ENCODE peak calls at places on chromosomes 3 and 15, in six cellular contexts. K is GM12891, T is H1, O is GM12878, E is K562, I is HepG2. R is an unnamed sample.

GRCh38 chr15:42111924-42112323 is 17.6 kb upstream of the PLA2G4D start:
- DNase-seq in K (no peak), T (no peak), O (no peak), E (no peak), I (no peak), R (no peak)

GRCh38 chr3:14144423-14145075 is 19.7 kb downstream of the TMEM43 start:
- DNase-seq in K (peak), T (no peak), O (peak), E (peak), I (peak), R (peak)

GRCh38 chr3:99562990-99563607 is 75.3 kb upstream of the COL8A1 start:
- DNase-seq in K (no peak), T (no peak), O (no peak), E (no peak), I (no peak), R (no peak)

GRCh38 chr3:143847787-143848631 is at the start of gene SLC9A9:
- DNase-seq in K (peak), T (no peak), O (peak), E (peak), I (no peak), R (no peak)

GRCh38 chr3:53219897-53220483 is 35.8 kb downstream of the TKT start:
- DNase-seq in K (peak), T (peak), O (peak), E (peak), I (peak), R (peak)

GRCh38 chr3:25033407-25034029 is 394.5 kb upstream of the RARB start:
- DNase-seq in K (peak), T (peak), O (no peak), E (peak), I (peak), R (peak)

GRCh38 chr15:63014578-63014977 is 28.0 kb upstream of the TPM1 start:
- DNase-seq in K (no peak), T (no peak), O (no peak), E (no peak), I (no peak), R (no peak)

GRCh38 chr3:182399978-182400737 is 393.1 kb upstream of the ATP11B start:
- DNase-seq in K (no peak), T (no peak), O (no peak), E (no peak), I (no peak), R (no peak)

GRCh38 chr15:64232400-64232799 is 69.6 kb upstream of the PPIB start:
- DNase-seq in K (no peak), T (no peak), O (no peak), E (peak), I (peak), R (no peak)

GRCh38 chr15:62841891-62842559 is 200.5 kb upstream of the TPM1 start:
- DNase-seq in K (no peak), T (no peak), O (no peak), E (no peak), I (no peak), R (no peak)

GRCh38 chr3:37899101-37899707 is 37.5 kb downstream of the CTDSPL start:
- DNase-seq in K (no peak), T (no peak), O (peak), E (peak), I (no peak), R (no peak)

GRCh38 chr15:95450413-95450812 is 880.1 kb upstream of the NR2F2 start:
- DNase-seq in K (no peak), T (no peak), O (no peak), E (no peak), I (no peak), R (no peak)

GRCh38 chr3:55091381-55092225 is 163.7 kb upstream of the LRTM1 start:
- DNase-seq in K (no peak), T (no peak), O (no peak), E (no peak), I (no peak), R (no peak)

GRCh38 chr15:33587773-33588172 is 277.0 kb downstream of the RYR3 start:
- DNase-seq in K (no peak), T (no peak), O (no peak), E (no peak), I (no peak), R (no peak)

GRCh38 chr3:114417682-114418081 is 123.9 kb downstream of the TIGIT start:
- DNase-seq in K (no peak), T (no peak), O (no peak), E (no peak), I (no peak), R (no peak)

GRCh38 chr3:17645074-17645698 is 97.2 kb downstream of the TBC1D5 start:
- DNase-seq in K (no peak), T (no peak), O (no peak), E (peak), I (peak), R (no peak)

GRCh38 chr3:16828815-16829214 is 55.9 kb upstream of the PLCL2 start:
- DNase-seq in K (no peak), T (peak), O (no peak), E (peak), I (no peak), R (no peak)

GRCh38 chr3:117761992-117762944 is 1052.7 kb downstream of the TUSC7 start:
- DNase-seq in K (no peak), T (no peak), O (no peak), E (no peak), I (no peak), R (no peak)

GRCh38 chr3:9499455-9500107 is 54.0 kb downstream of the LHFPL4 start:
- DNase-seq in K (no peak), T (no peak), O (no peak), E (no peak), I (no peak), R (no peak)

GRCh38 chr3:9501226-9501625 is 52.4 kb downstream of the LHFPL4 start:
- DNase-seq in K (no peak), T (no peak), O (no peak), E (no peak), I (no peak), R (no peak)

GRCh38 chr3:9498781-9499180 is 54.8 kb downstream of the LHFPL4 start:
- DNase-seq in K (no peak), T (no peak), O (no peak), E (no peak), I (no peak), R (no peak)

GRCh38 chr3:9500108-9501050 is 53.2 kb downstream of the LHFPL4 start:
- DNase-seq in K (peak), T (peak), O (no peak), E (peak), I (peak), R (peak)

DNA sequence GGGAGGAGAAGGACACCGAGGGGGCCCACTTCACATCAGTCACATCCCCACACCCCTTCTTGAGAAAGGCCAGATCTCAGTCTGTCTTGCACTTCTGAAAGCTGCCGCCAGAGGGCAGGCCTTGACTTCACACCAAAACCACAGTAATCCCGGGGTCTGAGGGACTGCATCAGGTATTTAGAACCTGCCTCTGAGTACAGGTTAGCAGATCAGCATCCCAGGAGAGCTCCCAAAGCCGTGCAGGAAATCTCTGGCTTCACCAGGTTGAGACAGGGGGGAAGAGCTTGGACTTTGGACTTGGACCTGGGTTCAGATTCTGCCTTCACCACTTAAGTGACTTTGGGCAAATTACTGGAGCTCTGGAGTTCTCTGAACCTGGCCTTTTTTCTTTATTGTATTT is 50.3 kb downstream of the LHFPL4 start:
- DNase-seq in K (peak), T (peak), O (peak), E (peak), I (peak), R (peak)
- TF ChIP-seq POLR2AphosphoS5 in K (no peak), T (no peak), O (no peak), E (no peak), I (no peak), R (no peak)

GRCh38 chr15:84949043-84949442 is 32.6 kb upstream of the PDE8A start:
- DNase-seq in K (no peak), T (no peak), O (no peak), E (no peak), I (no peak), R (no peak)

GRCh38 chr15:84949845-84950569 is 31.6 kb upstream of the PDE8A start:
- DNase-seq in K (no peak), T (no peak), O (no peak), E (no peak), I (no peak), R (no peak)

GRCh38 chr15:84950570-84951111 is 31.0 kb upstream of the PDE8A start:
- DNase-seq in K (no peak), T (no peak), O (no peak), E (peak), I (no peak), R (no peak)

GRCh38 chr15:84946772-84947489 is 34.7 kb upstream of the PDE8A start:
- DNase-seq in K (no peak), T (no peak), O (no peak), E (no peak), I (no peak), R (no peak)

GRCh38 chr15:84947947-84948830 is 33.5 kb upstream of the PDE8A start:
- DNase-seq in K (no peak), T (no peak), O (no peak), E (peak), I (no peak), R (no peak)
- TF ChIP-seq POLR2A in K (no peak), T (no peak), O (no peak), E (no peak), I (no peak), R (no peak)

GRCh38 chr3:190000861-190001196 is 119.9 kb downstream of the P3H2 start:
- DNase-seq in K (no peak), T (no peak), O (no peak), E (no peak), I (no peak), R (no peak)

GRCh38 chr3:189999718-190000117 is 121.0 kb downstream of the P3H2 start:
- DNase-seq in K (no peak), T (no peak), O (no peak), E (no peak), I (peak), R (no peak)

GRCh38 chr3:189990826-189991225 is 129.9 kb downstream of the P3H2 start:
- DNase-seq in K (no peak), T (no peak), O (no peak), E (no peak), I (no peak), R (no peak)

GRCh38 chr3:190000187-190000860 is 120.4 kb downstream of the P3H2 start:
- DNase-seq in K (no peak), T (no peak), O (no peak), E (no peak), I (peak), R (no peak)

GRCh38 chr3:189995129-189995528 is 125.6 kb downstream of the P3H2 start:
- DNase-seq in K (no peak), T (no peak), O (no peak), E (no peak), I (no peak), R (no peak)
- TF ChIP-seq TAF1 in K (no peak), T (no peak), O (no peak), E (no peak), I (no peak), R (no peak)

GRCh38 chr3:31853580-31853979 is 127.5 kb downstream of the OSBPL10 start:
- DNase-seq in K (no peak), T (no peak), O (no peak), E (no peak), I (no peak), R (no peak)
- TF ChIP-seq POLR2AphosphoS5 in K (no peak), T (no peak), O (no peak), E (no peak), I (no peak), R (no peak)

DNA sequence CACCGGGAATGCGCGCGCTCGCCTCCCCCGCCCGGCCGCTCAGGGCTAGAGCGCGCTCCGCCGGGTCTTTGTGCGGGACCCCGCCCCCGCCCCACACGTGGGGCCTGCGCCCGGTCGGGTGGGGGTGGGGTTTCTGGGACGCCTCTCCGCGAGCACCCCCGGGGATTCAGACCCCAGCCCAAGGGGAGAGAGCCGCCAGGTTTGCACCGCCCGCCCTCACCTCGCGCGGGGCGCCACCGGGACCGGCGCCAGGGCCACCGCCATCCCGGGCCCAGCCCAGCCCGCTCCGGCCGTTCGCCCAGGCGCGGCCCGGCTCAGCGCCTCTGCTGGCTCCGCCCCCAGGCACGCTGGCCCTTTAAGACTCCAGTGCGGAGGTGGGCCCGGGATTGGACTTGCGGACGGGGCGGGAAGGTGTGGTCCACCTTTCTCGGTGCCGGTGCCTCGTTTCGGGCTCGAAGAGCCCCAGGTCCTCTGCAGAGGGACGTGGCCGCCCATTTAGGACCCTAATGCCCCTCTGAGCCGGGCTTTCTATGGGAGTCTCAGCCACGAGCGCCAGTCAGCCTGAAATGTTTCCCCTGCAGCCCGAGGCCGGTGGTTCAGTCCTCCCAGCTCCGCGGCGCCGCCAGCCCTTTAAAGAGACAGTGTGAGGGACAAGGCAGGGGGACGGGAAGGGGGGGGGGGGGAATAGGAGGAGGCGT is 1.2 kb downstream of the HYAL2 start:
- DNase-seq in K (peak), T (peak), O (peak), E (peak), I (peak), R (peak)
- TF ChIP-seq POLR2A in K (no peak), T (peak), O (peak), E (no peak), I (peak), R (peak)

GRCh38 chr3:187669675-187670504 is at the start of gene SST:
- DNase-seq in K (no peak), T (no peak), O (no peak), E (peak), I (peak), R (no peak)
- TF ChIP-seq TAF1 in K (no peak), T (no peak), O (no peak), E (no peak), I (peak), R (no peak)

GRCh38 chr15:77342767-77343166 is 77.1 kb downstream of the PEAK1 start:
- DNase-seq in K (no peak), T (no peak), O (no peak), E (no peak), I (no peak), R (no peak)

GRCh38 chr15:77347197-77347596 is 72.7 kb downstream of the PEAK1 start:
- DNase-seq in K (no peak), T (no peak), O (no peak), E (no peak), I (no peak), R (no peak)

GRCh38 chr15:77346637-77347036 is 73.3 kb downstream of the PEAK1 start:
- DNase-seq in K (no peak), T (no peak), O (no peak), E (no peak), I (peak), R (no peak)
- TF ChIP-seq POLR2AphosphoS5 in K (no peak), T (no peak), O (no peak), E (no peak), I (no peak), R (no peak)

GRCh38 chr3:184017672-184018423 is at the start of gene ABCC5:
- DNase-seq in K (peak), T (peak), O (peak), E (peak), I (peak), R (peak)
- TF ChIP-seq POLR2A in K (no peak), T (peak), O (peak), E (peak), I (peak), R (no peak)